ENCODE peak calls at places on chromosome 16, in eight cellular contexts. One of them, this sample, is unnamed. For H4K20me1, the result is how much of the 10 kb centered on the place peaks cover.

GRCh38 chr16:22670551-22670970 is 143.4 kb upstream of the HS3ST2 start:
- DNase-seq in OCI-LY7: peak
- DNase-seq in GM23248: no peak
- DNase-seq in Karpas-422: peak
- DNase-seq in PC-3: peak
- DNase-seq in GM23338: peak
- DNase-seq in SK-N-SH: peak
- DNase-seq in IMR-90: no peak
- DNase-seq in this sample: no peak

GRCh38 chr16:84340305-84341040 is 27.9 kb upstream of the ATP2C2 start:
- DNase-seq in PC-3: peak
- DNase-seq in Karpas-422: no peak
- DNase-seq in OCI-LY7: no peak
- DNase-seq in IMR-90: no peak
- DNase-seq in SK-N-SH: no peak
- DNase-seq in GM23338: no peak
- DNase-seq in GM23248: peak
- DNase-seq in this sample: peak

GRCh38 chr16:17404903-17405691 is 65.7 kb downstream of the XYLT1 start:
- DNase-seq in IMR-90: peak
- DNase-seq in Karpas-422: no peak
- DNase-seq in SK-N-SH: peak
- DNase-seq in PC-3: no peak
- DNase-seq in OCI-LY7: no peak
- DNase-seq in GM23248: peak
- DNase-seq in GM23338: no peak
- DNase-seq in this sample: no peak

GRCh38 chr16:88532434-88533241 is 37.6 kb upstream of the ZC3H18 start:
- DNase-seq in SK-N-SH: no peak
- DNase-seq in IMR-90: no peak
- DNase-seq in GM23338: no peak
- DNase-seq in PC-3: no peak
- DNase-seq in GM23248: no peak
- DNase-seq in OCI-LY7: no peak
- DNase-seq in Karpas-422: no peak
- DNase-seq in this sample: no peak

GRCh38 chr16:81560979-81561657 is 116.5 kb downstream of the CMIP start:
- DNase-seq in PC-3: peak
- DNase-seq in OCI-LY7: no peak
- DNase-seq in GM23248: peak
- DNase-seq in SK-N-SH: no peak
- DNase-seq in GM23338: no peak
- DNase-seq in Karpas-422: no peak
- DNase-seq in IMR-90: peak
- DNase-seq in this sample: peak

GRCh38 chr16:11224096-11224893 is 31.7 kb downstream of the SOCS1 start:
- DNase-seq in PC-3: no peak
- DNase-seq in IMR-90: no peak
- DNase-seq in GM23248: no peak
- DNase-seq in OCI-LY7: peak
- DNase-seq in Karpas-422: peak
- DNase-seq in GM23338: peak
- DNase-seq in SK-N-SH: no peak
- DNase-seq in this sample: no peak

GRCh38 chr16:73000907-73001521 is 46.9 kb downstream of the ZFHX3 start:
- DNase-seq in SK-N-SH: no peak
- DNase-seq in GM23338: no peak
- DNase-seq in IMR-90: no peak
- DNase-seq in GM23248: no peak
- DNase-seq in PC-3: no peak
- DNase-seq in Karpas-422: no peak
- DNase-seq in OCI-LY7: no peak
- DNase-seq in this sample: no peak

GRCh38 chr16:10877472-10877946 is 507 bp downstream of the CIITA start:
- DNase-seq in SK-N-SH: no peak
- DNase-seq in PC-3: no peak
- DNase-seq in GM23248: no peak
- DNase-seq in IMR-90: no peak
- DNase-seq in GM23338: peak
- DNase-seq in OCI-LY7: peak
- DNase-seq in Karpas-422: peak
- DNase-seq in this sample: no peak

GRCh38 chr16:3123986-3124886 is 10.6 kb upstream of the ZNF213 start:
- DNase-seq in Karpas-422: peak
- DNase-seq in IMR-90: peak
- DNase-seq in OCI-LY7: peak
- DNase-seq in GM23248: peak
- DNase-seq in SK-N-SH: peak
- DNase-seq in GM23338: peak
- DNase-seq in PC-3: peak
- DNase-seq in this sample: peak

GRCh38 chr16:84144859-84145639 is at the start of the genes DNAAF1 and HSDL1:
- DNase-seq in GM23338: peak
- DNase-seq in SK-N-SH: peak
- DNase-seq in Karpas-422: peak
- DNase-seq in OCI-LY7: peak
- DNase-seq in IMR-90: peak
- DNase-seq in PC-3: peak
- DNase-seq in GM23248: peak
- DNase-seq in this sample: peak

GRCh38 chr16:28504707-28505404 is 1.8 kb downstream of the IL27 start:
- DNase-seq in GM23248: no peak
- DNase-seq in SK-N-SH: no peak
- DNase-seq in OCI-LY7: no peak
- DNase-seq in GM23338: no peak
- DNase-seq in IMR-90: no peak
- DNase-seq in PC-3: peak
- DNase-seq in Karpas-422: no peak
- DNase-seq in this sample: peak

GRCh38 chr16:70152578-70153302 is 20.8 kb upstream of the CLEC18C start:
- DNase-seq in IMR-90: no peak
- DNase-seq in GM23338: no peak
- DNase-seq in PC-3: no peak
- DNase-seq in SK-N-SH: peak
- DNase-seq in Karpas-422: no peak
- DNase-seq in GM23248: no peak
- DNase-seq in OCI-LY7: no peak
- DNase-seq in this sample: no peak

GRCh38 chr16:51402239-51402638 is 251.2 kb upstream of the SALL1 start:
- DNase-seq in GM23338: no peak
- DNase-seq in GM23248: no peak
- DNase-seq in Karpas-422: no peak
- DNase-seq in OCI-LY7: no peak
- DNase-seq in PC-3: no peak
- DNase-seq in IMR-90: no peak
- DNase-seq in SK-N-SH: no peak
- DNase-seq in this sample: no peak

DNA sequence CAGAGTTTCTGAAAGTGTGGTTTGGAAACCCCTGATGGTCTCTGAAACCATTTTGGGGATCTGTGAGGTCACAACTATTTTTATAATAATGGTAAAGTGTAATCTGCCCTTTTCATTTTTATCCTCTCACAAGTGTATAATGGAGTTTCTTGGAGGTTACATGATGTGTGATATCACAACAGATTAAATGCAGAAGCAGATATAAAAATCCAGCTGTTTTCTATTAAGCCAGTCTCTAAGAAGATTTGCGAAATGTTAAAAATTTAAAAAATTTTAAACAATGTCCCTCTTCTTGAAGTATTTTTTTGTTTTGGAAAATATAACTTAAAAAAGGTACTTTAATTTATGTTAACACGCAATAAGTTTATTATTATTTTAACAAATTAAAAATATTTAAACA is 48.7 kb downstream of the RPGRIP1L start:
- DNase-seq in GM23338: no peak
- DNase-seq in IMR-90: no peak
- DNase-seq in GM23248: no peak
- DNase-seq in SK-N-SH: no peak
- DNase-seq in Karpas-422: no peak
- DNase-seq in OCI-LY7: no peak
- DNase-seq in PC-3: no peak
- DNase-seq in this sample: no peak
- H3K4me2 ChIP-seq in GM23338: no peak
- H3K4me2 ChIP-seq in IMR-90: no peak
- H3K4me2 ChIP-seq in GM23248: no peak
- H3K4me2 ChIP-seq in SK-N-SH: no peak
- H3K4me2 ChIP-seq in Karpas-422: no peak
- H3K4me2 ChIP-seq in OCI-LY7: no peak
- H3K4me2 ChIP-seq in PC-3: no peak
- H3K4me2 ChIP-seq in this sample: no peak

GRCh38 chr16:75380870-75381269 is 52.4 kb downstream of the CFDP1 start:
- DNase-seq in Karpas-422: peak
- DNase-seq in GM23248: peak
- DNase-seq in PC-3: peak
- DNase-seq in OCI-LY7: no peak
- DNase-seq in GM23338: no peak
- DNase-seq in IMR-90: peak
- DNase-seq in SK-N-SH: no peak
- DNase-seq in this sample: no peak

GRCh38 chr16:75378616-75379015 is 54.7 kb downstream of the CFDP1 start:
- DNase-seq in GM23248: no peak
- DNase-seq in OCI-LY7: no peak
- DNase-seq in GM23338: no peak
- DNase-seq in PC-3: peak
- DNase-seq in IMR-90: no peak
- DNase-seq in Karpas-422: no peak
- DNase-seq in SK-N-SH: no peak
- DNase-seq in this sample: no peak

GRCh38 chr16:75377971-75378386 is 55.3 kb downstream of the CFDP1 start:
- DNase-seq in IMR-90: peak
- DNase-seq in PC-3: peak
- DNase-seq in SK-N-SH: no peak
- DNase-seq in GM23338: peak
- DNase-seq in Karpas-422: no peak
- DNase-seq in OCI-LY7: no peak
- DNase-seq in GM23248: peak
- DNase-seq in this sample: peak

GRCh38 chr16:75379339-75379738 is 54.0 kb downstream of the CFDP1 start:
- DNase-seq in GM23248: no peak
- DNase-seq in GM23338: no peak
- DNase-seq in Karpas-422: no peak
- DNase-seq in PC-3: no peak
- DNase-seq in OCI-LY7: no peak
- DNase-seq in SK-N-SH: no peak
- DNase-seq in IMR-90: no peak
- DNase-seq in this sample: no peak

DNA sequence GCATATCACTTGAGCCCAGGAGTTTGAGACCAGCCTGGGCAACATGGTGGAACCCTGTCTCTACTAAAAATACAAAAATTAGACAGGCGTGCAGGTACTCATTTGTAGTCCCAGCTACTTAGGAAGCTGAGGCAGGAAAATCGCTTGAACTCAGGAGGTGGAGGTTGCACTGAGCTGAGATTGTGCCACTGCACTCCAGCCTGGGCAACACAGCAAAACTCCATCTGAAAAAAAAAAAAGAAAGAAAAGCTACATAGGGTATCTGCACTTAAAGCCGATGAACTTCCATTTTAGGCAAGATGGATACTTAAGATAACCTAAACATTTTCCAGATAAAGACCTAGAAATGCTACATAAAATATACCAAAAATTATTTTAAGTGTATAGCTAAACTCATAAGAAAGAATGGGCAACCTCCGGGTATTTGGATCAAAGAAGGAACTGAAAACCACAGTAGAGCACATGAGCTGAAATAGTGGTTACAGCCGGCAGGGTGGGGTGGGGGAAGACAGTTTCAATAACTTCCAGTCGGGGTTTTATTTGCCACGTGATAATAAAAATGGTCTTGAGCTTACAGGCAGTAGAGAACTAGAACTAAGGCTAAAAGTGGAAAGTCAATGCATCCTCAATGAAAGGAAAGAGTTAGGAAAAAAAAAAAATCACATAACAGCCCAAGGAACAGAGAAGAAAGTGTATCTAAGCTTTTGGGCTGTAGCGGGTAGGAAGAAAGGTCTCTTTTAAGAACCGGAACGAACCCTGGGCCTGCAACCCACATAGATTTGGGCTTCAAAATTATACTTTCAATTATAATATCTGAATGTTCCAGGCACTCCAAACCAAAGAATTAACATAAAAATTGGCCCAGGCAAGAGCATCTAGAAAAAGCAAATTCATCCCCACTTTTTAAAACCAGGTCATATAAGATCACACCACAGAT is 53.1 kb downstream of the CFDP1 start:
- DNase-seq in OCI-LY7: peak
- DNase-seq in GM23248: no peak
- DNase-seq in SK-N-SH: no peak
- DNase-seq in IMR-90: no peak
- DNase-seq in PC-3: no peak
- DNase-seq in Karpas-422: peak
- DNase-seq in GM23338: no peak
- DNase-seq in this sample: no peak
- H3K4me3 ChIP-seq in OCI-LY7: peak
- H3K4me3 ChIP-seq in GM23248: no peak
- H3K4me3 ChIP-seq in SK-N-SH: no peak
- H3K4me3 ChIP-seq in IMR-90: no peak
- H3K4me3 ChIP-seq in PC-3: no peak
- H3K4me3 ChIP-seq in Karpas-422: peak
- H3K4me3 ChIP-seq in GM23338: no peak
- H3K4me3 ChIP-seq in this sample: no peak

GRCh38 chr16:19765860-19766553 is 47.9 kb downstream of the IQCK start:
- DNase-seq in GM23248: no peak
- DNase-seq in IMR-90: no peak
- DNase-seq in Karpas-422: no peak
- DNase-seq in SK-N-SH: no peak
- DNase-seq in OCI-LY7: no peak
- DNase-seq in PC-3: no peak
- DNase-seq in GM23338: no peak
- DNase-seq in this sample: no peak

GRCh38 chr16:19769239-19769638 is 51.2 kb downstream of the IQCK start:
- DNase-seq in GM23338: no peak
- DNase-seq in PC-3: no peak
- DNase-seq in Karpas-422: no peak
- DNase-seq in SK-N-SH: no peak
- DNase-seq in GM23248: no peak
- DNase-seq in IMR-90: no peak
- DNase-seq in OCI-LY7: no peak
- DNase-seq in this sample: no peak

GRCh38 chr16:19766554-19766884 is 48.4 kb downstream of the IQCK start:
- DNase-seq in IMR-90: no peak
- DNase-seq in PC-3: no peak
- DNase-seq in GM23248: no peak
- DNase-seq in GM23338: no peak
- DNase-seq in SK-N-SH: no peak
- DNase-seq in Karpas-422: no peak
- DNase-seq in OCI-LY7: no peak
- DNase-seq in this sample: no peak

GRCh38 chr16:19767497-19767896 is 49.4 kb downstream of the IQCK start:
- DNase-seq in Karpas-422: no peak
- DNase-seq in GM23248: no peak
- DNase-seq in GM23338: no peak
- DNase-seq in SK-N-SH: no peak
- DNase-seq in IMR-90: no peak
- DNase-seq in OCI-LY7: no peak
- DNase-seq in PC-3: no peak
- DNase-seq in this sample: no peak

GRCh38 chr16:19766988-19767387 is 48.9 kb downstream of the IQCK start:
- DNase-seq in SK-N-SH: no peak
- DNase-seq in Karpas-422: no peak
- DNase-seq in OCI-LY7: no peak
- DNase-seq in GM23248: no peak
- DNase-seq in PC-3: no peak
- DNase-seq in GM23338: no peak
- DNase-seq in IMR-90: no peak
- DNase-seq in this sample: no peak
- H4K20me1 ChIP-seq in SK-N-SH: under half
- H4K20me1 ChIP-seq in Karpas-422: under half
- H4K20me1 ChIP-seq in OCI-LY7: under half
- H4K20me1 ChIP-seq in GM23248: under half
- H4K20me1 ChIP-seq in PC-3: under half
- H4K20me1 ChIP-seq in GM23338: under half
- H4K20me1 ChIP-seq in IMR-90: under half
- H4K20me1 ChIP-seq in this sample: under half

GRCh38 chr16:26992661-26993365 is 73.9 kb upstream of the C16orf82 start:
- DNase-seq in SK-N-SH: no peak
- DNase-seq in OCI-LY7: no peak
- DNase-seq in IMR-90: no peak
- DNase-seq in PC-3: no peak
- DNase-seq in GM23338: no peak
- DNase-seq in GM23248: no peak
- DNase-seq in Karpas-422: no peak
- DNase-seq in this sample: no peak
- H3K4me2 ChIP-seq in SK-N-SH: no peak
- H3K4me2 ChIP-seq in OCI-LY7: no peak
- H3K4me2 ChIP-seq in IMR-90: no peak
- H3K4me2 ChIP-seq in PC-3: no peak
- H3K4me2 ChIP-seq in GM23338: no peak
- H3K4me2 ChIP-seq in GM23248: peak
- H3K4me2 ChIP-seq in Karpas-422: no peak
- H3K4me2 ChIP-seq in this sample: no peak

This sample was measured in PC-9.